ENCODE peak calls at places on chromosome 3, in eight cellular contexts. M is right cardiac atrium, S is tibial artery, O is cardiac muscle cell, P is mesendoderm, H is OCI-LY7, A is IMR-90, U is body of pancreas. W is an unnamed sample.

GRCh38 chr3:111418388-111418787 is 123.6 kb upstream of the CD96 start:
- DNase-seq in M (no peak), O (no peak), A (no peak), P (no peak), U (no peak), S (no peak), H (no peak), W (no peak)

GRCh38 chr3:67804545-67804944 is 150.1 kb upstream of the SUCLG2 start:
- DNase-seq in M (no peak), O (no peak), H (no peak), A (peak; percentile 2), U (no peak), P (no peak), S (no peak), W (no peak)

GRCh38 chr3:157543491-157544035 is 40.3 kb upstream of the VEPH1 start:
- DNase-seq in U (no peak), H (no peak), A (no peak), O (peak; percentile 49), S (no peak), P (no peak), M (no peak), W (no peak)

GRCh38 chr3:65833761-65834505 is 204.8 kb downstream of the MAGI1 start:
- DNase-seq in M (no peak), O (peak; percentile 71), U (no peak), A (peak; percentile 80), S (no peak), H (no peak), P (peak; percentile 85), W (no peak)

GRCh38 chr3:81299486-81299885 is 462.0 kb downstream of the GBE1 start:
- DNase-seq in M (no peak), U (no peak), O (no peak), S (no peak), H (no peak), A (no peak), P (no peak), W (no peak)

GRCh38 chr3:134373278-134373941 is 837 bp downstream of the AMOTL2 start:
- DNase-seq in A (peak; percentile 89), O (peak; percentile 95), P (peak; percentile 96), U (peak; percentile 88), M (peak; percentile 94), S (peak; percentile 87), H (no peak), W (no peak)

GRCh38 chr3:2714856-2715255 is 395.3 kb downstream of the IL5RA start:
- DNase-seq in M (no peak), U (no peak), H (no peak), P (peak; percentile 75), A (no peak), O (no peak), S (no peak), W (no peak)

GRCh38 chr3:138188013-138188352 is 882 bp downstream of the ARMC8 start:
- DNase-seq in U (no peak), M (no peak), P (no peak), O (peak; percentile 79), H (peak; percentile 57), A (peak; percentile 54), S (peak; percentile 40), W (peak; percentile 25)

GRCh38 chr3:135756016-135756695 is 209.4 kb upstream of the PPP2R3A start:
- DNase-seq in U (no peak), A (no peak), O (no peak), H (no peak), M (no peak), P (no peak), S (no peak), W (no peak)

GRCh38 chr3:73004316-73004715 is 7.7 kb downstream of the PPP4R2 start:
- DNase-seq in O (no peak), A (no peak), H (no peak), S (no peak), M (no peak), U (no peak), P (no peak), W (no peak)
- H3K4me1 ChIP-seq in O (peaks cover 30% of the 10 kb centered on the region), A (peaks cover 4% of the 10 kb centered on the region), H (peaks cover 16% of the 10 kb centered on the region), S (peaks cover 13% of the 10 kb centered on the region), M (peaks cover 6% of the 10 kb centered on the region), U (peaks cover 39% of the 10 kb centered on the region), P (no peaks in the 10 kb centered on the region), W (peaks cover 84% of the 10 kb centered on the region)

GRCh38 chr3:171775943-171776342 is 34.3 kb downstream of the PLD1 start:
- DNase-seq in S (no peak), M (no peak), P (no peak), U (no peak), O (no peak), A (no peak), H (no peak), W (no peak)
- H3K4me3 ChIP-seq in S (no peak overlapping the region), M (no peak overlapping the region), P (no peak overlapping the region), U (no peak overlapping the region), O (no peak overlapping the region), A (no peak overlapping the region), H (no peak overlapping the region), W (no peak overlapping the region)

DNA sequence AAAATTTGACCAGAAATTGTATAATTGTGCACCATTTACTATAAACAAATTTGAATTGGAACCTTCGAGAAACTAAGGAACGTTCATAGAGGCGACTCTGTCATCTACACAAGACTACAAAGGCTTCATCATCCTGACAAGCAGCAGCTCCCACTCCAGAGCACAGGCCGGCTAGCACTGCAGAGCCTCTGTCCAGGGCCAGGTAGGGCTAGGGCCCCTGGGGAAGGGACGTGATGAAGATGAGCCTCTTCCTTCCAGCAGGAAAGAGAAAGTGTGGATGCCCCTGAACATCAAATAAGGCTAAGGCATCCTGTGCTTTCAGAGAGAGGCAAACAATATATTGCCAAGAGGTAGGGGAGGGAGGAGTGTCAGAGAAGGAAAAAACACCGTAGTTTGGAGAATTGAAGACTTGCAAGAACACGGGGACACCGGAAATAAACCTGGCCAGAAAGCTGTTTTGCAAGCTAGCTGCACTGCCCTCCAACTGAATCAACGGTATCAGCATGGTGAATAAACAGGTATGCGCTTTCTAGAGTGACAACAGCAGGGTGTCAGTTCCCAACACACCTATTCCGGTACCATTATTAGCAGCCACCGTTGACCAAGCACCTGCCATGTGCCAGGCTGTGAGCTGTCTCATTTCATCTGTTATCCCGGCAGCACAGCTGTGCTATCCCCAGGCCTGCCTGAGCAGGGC is 12.4 kb downstream of the XXYLT1 start:
- DNase-seq in U (no peak), O (no peak), M (peak; percentile 60), P (no peak), H (peak; percentile 81), S (no peak), A (no peak), W (peak; percentile 19)
- H3K4me1 ChIP-seq in U (peaks cover 19% of the 10 kb centered on the region), O (peaks cover 12% of the 10 kb centered on the region), M (no peaks in the 10 kb centered on the region), P (peaks cover 8% of the 10 kb centered on the region), H (peaks cover 35% of the 10 kb centered on the region), S (peaks cover 13% of the 10 kb centered on the region), A (peaks cover 16% of the 10 kb centered on the region), W (peaks cover 27% of the 10 kb centered on the region)

GRCh38 chr3:112638327-112639020 is 2.5 kb downstream of the CCDC80 start:
- DNase-seq in H (no peak), S (peak; percentile 56), U (no peak), O (peak; percentile 52), P (no peak), A (no peak), M (peak; percentile 83), W (no peak)

GRCh38 chr3:112640333-112640863 is 545 bp downstream of the CCDC80 start:
- DNase-seq in S (peak; percentile 24), M (no peak), P (peak; percentile 38), H (no peak), O (peak; percentile 81), A (peak; percentile 90), U (no peak), W (no peak)

GRCh38 chr3:112637700-112638099 is 3.2 kb downstream of the CCDC80 start:
- DNase-seq in U (no peak), O (no peak), A (no peak), P (no peak), M (peak; percentile 62), H (no peak), S (peak; percentile 27), W (no peak)

GRCh38 chr3:112640864-112641751 is at the start of gene CCDC80:
- DNase-seq in M (no peak), S (peak; percentile 25), O (peak; percentile 95), P (peak; percentile 90), A (peak; percentile 94), H (no peak), U (no peak), W (no peak)

GRCh38 chr3:112639451-112640332 is 1.3 kb downstream of the CCDC80 start:
- DNase-seq in S (peak; percentile 23), O (peak; percentile 62), U (no peak), H (no peak), P (no peak), M (no peak), A (no peak), W (no peak)
- H3K4me3 ChIP-seq in S (peak overlapping the region; percentile 52), O (peak overlapping the region; percentile 21), U (no peak overlapping the region), H (no peak overlapping the region), P (no peak overlapping the region), M (peak overlapping the region; percentile 44), A (peak overlapping the region; percentile 84), W (no peak overlapping the region)

GRCh38 chr3:37902674-37903073 is 41.0 kb downstream of the CTDSPL start:
- DNase-seq in M (no peak), A (no peak), O (no peak), U (no peak), H (no peak), P (no peak), S (no peak), W (no peak)

GRCh38 chr3:37901721-37902120 is 40.0 kb downstream of the CTDSPL start:
- DNase-seq in M (no peak), U (no peak), A (no peak), O (no peak), H (no peak), S (no peak), P (peak; percentile 37), W (no peak)

GRCh38 chr3:37904614-37905047 is 43.0 kb downstream of the CTDSPL start:
- DNase-seq in P (peak; percentile 45), A (peak; percentile 75), U (no peak), M (no peak), H (no peak), S (no peak), O (peak; percentile 69), W (no peak)

GRCh38 chr3:37903734-37904133 is 42.1 kb downstream of the CTDSPL start:
- DNase-seq in O (no peak), P (no peak), A (no peak), S (no peak), H (no peak), U (no peak), M (no peak), W (no peak)

GRCh38 chr3:37903320-37903719 is 41.6 kb downstream of the CTDSPL start:
- DNase-seq in H (no peak), U (no peak), S (no peak), M (no peak), A (no peak), P (no peak), O (no peak), W (no peak)
- H3K4me1 ChIP-seq in H (peaks cover 43% of the 10 kb centered on the region), U (peaks cover 32% of the 10 kb centered on the region), S (peaks cover 40% of the 10 kb centered on the region), M (peaks cover 41% of the 10 kb centered on the region), A (peaks cover 25% of the 10 kb centered on the region), P (peaks cover 6% of the 10 kb centered on the region), O (peaks cover 31% of the 10 kb centered on the region), W (peaks cover 19% of the 10 kb centered on the region)

DNA sequence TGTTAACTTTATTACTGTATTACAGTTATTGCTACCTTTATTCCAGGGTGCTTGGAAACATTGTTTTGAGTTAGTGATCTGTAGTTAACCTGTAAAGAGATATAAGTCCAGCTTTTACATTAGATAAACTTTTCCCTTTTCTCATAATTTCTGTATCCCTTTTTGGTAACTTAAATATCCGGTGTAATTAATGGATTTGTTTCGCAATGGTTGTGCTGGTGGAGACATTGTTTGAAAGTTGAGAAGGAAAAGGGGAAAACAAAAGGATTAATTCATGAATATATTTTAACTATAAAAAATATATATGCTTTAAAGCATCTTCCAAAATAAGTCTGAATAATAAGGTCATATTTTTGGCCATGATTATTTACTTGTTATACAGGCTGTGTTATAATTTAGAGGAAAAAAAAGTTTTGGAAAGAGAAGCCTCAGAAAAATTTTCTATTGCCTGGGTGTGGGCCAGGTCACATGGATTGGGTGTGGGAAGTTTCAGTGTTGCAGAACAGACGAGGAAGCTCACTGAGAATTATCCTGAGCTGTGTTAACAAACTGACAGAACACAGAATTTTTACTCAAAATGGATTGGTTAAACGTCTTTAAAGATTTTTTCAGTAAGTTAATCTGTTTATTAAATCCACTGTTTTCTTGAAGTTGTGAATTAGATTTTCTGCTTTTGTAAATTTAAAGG is 27.7 kb upstream of the IL20RB start:
- DNase-seq in H (no peak), M (peak; percentile 83), O (peak; percentile 74), U (peak; percentile 28), S (peak; percentile 62), A (peak; percentile 44), P (no peak), W (no peak)
- H3K4me3 ChIP-seq in H (no peak overlapping the region), M (peak overlapping the region; percentile 25), O (no peak overlapping the region), U (no peak overlapping the region), S (no peak overlapping the region), A (no peak overlapping the region), P (no peak overlapping the region), W (no peak overlapping the region)